ENCODE peak calls at places on chromosomes 6 and 20, in five cellular contexts. O is kidney epithelial cell; E is testis; S is A549; H is CD8-positive, alpha-beta T cell. P is an unnamed sample.

GRCh38 chr20:54292186-54292585 is 84.3 kb downstream of the PFDN4 start:
- DNase-seq in O (no peak), E (no peak), S (no peak), H (no peak), P (no peak)

GRCh38 chr6:149861603-149862423 is 2.3 kb downstream of the LRP11 start:
- DNase-seq in O (no peak), E (no peak), S (no peak), H (no peak), P (no peak)

GRCh38 chr6:13554929-13555333 is 19.5 kb upstream of the SIRT5 start:
- DNase-seq in O (no peak), E (no peak), S (no peak), H (no peak), P (no peak)

GRCh38 chr6:71454083-71454482 is 165.5 kb downstream of the OGFRL1 start:
- DNase-seq in O (no peak), E (no peak), S (no peak), H (no peak), P (no peak)

GRCh38 chr6:106077170-106077569 is 9.0 kb upstream of the PRDM1 start:
- DNase-seq in O (no peak), E (no peak), S (no peak), H (no peak), P (no peak)

GRCh38 chr6:25171301-25171700 is 107.9 kb upstream of the CARMIL1 start:
- DNase-seq in O (no peak), E (no peak), S (no peak), H (no peak), P (no peak)

GRCh38 chr6:31640612-31641011 is 11.8 kb downstream of the BAG6 start:
- DNase-seq in O (no peak), E (no peak), S (no peak), H (no peak), P (no peak)

GRCh38 chr20:35561268-35561667 is 19.4 kb downstream of the ERGIC3 start:
- DNase-seq in O (peak; percentile 47), E (peak; percentile 40), S (peak; percentile 46), H (peak; percentile 24), P (no peak)

GRCh38 chr6:168099201-168100010 is 20.4 kb upstream of the FRMD1 start:
- DNase-seq in O (no peak), E (no peak), S (no peak), H (no peak), P (no peak)

GRCh38 chr20:44720617-44720993 is 5.4 kb downstream of the CCN5 start:
- DNase-seq in O (no peak), E (no peak), S (peak; percentile 97), H (no peak), P (no peak)

GRCh38 chr6:137492771-137493217 is 1.4 kb downstream of the OLIG3 start:
- DNase-seq in O (no peak), E (no peak), S (no peak), H (no peak), P (peak; percentile 31)

GRCh38 chr6:41429506-41430504 is 94.4 kb downstream of the NCR2 start:
- DNase-seq in O (no peak), E (no peak), S (no peak), H (no peak), P (no peak)

GRCh38 chr6:6951355-6951754 is 156.4 kb upstream of the RREB1 start:
- DNase-seq in O (no peak), E (no peak), S (no peak), H (no peak), P (no peak)

GRCh38 chr6:88302769-88303230 is 136.7 kb upstream of the CNR1 start:
- DNase-seq in O (no peak), E (no peak), S (no peak), H (no peak), P (no peak)

GRCh38 chr6:90411292-90411781 is 114.7 kb upstream of the BACH2 start:
- DNase-seq in O (no peak), E (no peak), S (peak; percentile 15), H (peak; percentile 31), P (peak; percentile 69)

GRCh38 chr6:26401987-26402658 is at the start of gene BTN3A1:
- DNase-seq in O (no peak), E (peak; percentile 72), S (peak; percentile 62), H (peak; percentile 62), P (peak; percentile 54)

GRCh38 chr6:28383235-28384142 is 16.1 kb downstream of the ZSCAN12 start:
- DNase-seq in O (peak; percentile 43), E (peak; percentile 94), S (peak; percentile 91), H (peak; percentile 35), P (peak; percentile 84)

GRCh38 chr6:20837189-20837588 is 302.9 kb downstream of the CDKAL1 start:
- DNase-seq in O (no peak), E (no peak), S (no peak), H (peak; percentile 7), P (no peak)

GRCh38 chr6:40054602-40055001 is 120.3 kb upstream of the MOCS1 start:
- DNase-seq in O (no peak), E (no peak), S (no peak), H (no peak), P (no peak)

GRCh38 chr6:134267917-134268361 is 50.0 kb downstream of the SGK1 start:
- DNase-seq in O (no peak), E (peak; percentile 83), S (no peak), H (no peak), P (no peak)

GRCh38 chr6:139159016-139159415 is 24.1 kb downstream of the HECA start:
- DNase-seq in O (no peak), E (no peak), S (no peak), H (no peak), P (no peak)

GRCh38 chr6:138455746-138456392 is 43.4 kb downstream of the NHSL1 start:
- DNase-seq in O (no peak), E (no peak), S (peak; percentile 2), H (no peak), P (peak; percentile 50)

GRCh38 chr20:61303675-61304074 is 51.6 kb downstream of the CDH4 start:
- DNase-seq in O (no peak), E (peak; percentile 21), S (no peak), H (no peak), P (no peak)

GRCh38 chr6:139490482-139490881 is 116.0 kb upstream of the CITED2 start:
- DNase-seq in O (no peak), E (peak; percentile 28), S (peak; percentile 7), H (peak; percentile 11), P (no peak)

GRCh38 chr6:31610891-31611425 is 4.1 kb upstream of the AIF1 start:
- DNase-seq in O (no peak), E (no peak), S (no peak), H (no peak), P (no peak)

GRCh38 chr6:70371454-70372105 is 41.7 kb upstream of the FAM135A start:
- DNase-seq in O (peak; percentile 31), E (no peak), S (peak; percentile 72), H (no peak), P (peak; percentile 36)

GRCh38 chr6:90194371-90194841 is 102.2 kb downstream of the BACH2 start:
- DNase-seq in O (no peak), E (no peak), S (no peak), H (peak; percentile 38), P (no peak)

GRCh38 chr6:31652925-31653724 is 664 bp upstream of the BAG6 start:
- DNase-seq in O (peak; percentile 55), E (peak; percentile 94), S (no peak), H (no peak), P (peak; percentile 92)

GRCh38 chr20:931401-931800 is 15.3 kb upstream of the ANGPT4 start:
- DNase-seq in O (no peak), E (no peak), S (peak; percentile 42), H (no peak), P (no peak)

GRCh38 chr20:56245761-56246160 is 2.8 kb upstream of the MC3R start:
- DNase-seq in O (no peak), E (no peak), S (no peak), H (no peak), P (no peak)

GRCh38 chr20:56244259-56244658 is 4.3 kb upstream of the MC3R start:
- DNase-seq in O (no peak), E (no peak), S (no peak), H (no peak), P (no peak)

GRCh38 chr20:56249244-56249955 is 868 bp downstream of the MC3R start:
- DNase-seq in O (no peak), E (peak; percentile 53), S (peak; percentile 37), H (no peak), P (peak; percentile 41)

GRCh38 chr20:56247954-56248782 is at the start of gene MC3R:
- DNase-seq in O (peak; percentile 2), E (peak; percentile 76), S (peak; percentile 63), H (peak; percentile 32), P (peak; percentile 55)
- TF ChIP-seq CTCF in O (peak; percentile 67), E (peak; percentile 37), S (peak; percentile 62), H (peak; percentile 34), P (peak; percentile 77)

GRCh38 chr6:129134535-129134934 is 251.6 kb downstream of the LAMA2 start:
- DNase-seq in O (no peak), E (peak; percentile 56), S (no peak), H (no peak), P (no peak)
- TF ChIP-seq CTCF in O (no peak), E (no peak), S (no peak), H (no peak), P (no peak)

DNA sequence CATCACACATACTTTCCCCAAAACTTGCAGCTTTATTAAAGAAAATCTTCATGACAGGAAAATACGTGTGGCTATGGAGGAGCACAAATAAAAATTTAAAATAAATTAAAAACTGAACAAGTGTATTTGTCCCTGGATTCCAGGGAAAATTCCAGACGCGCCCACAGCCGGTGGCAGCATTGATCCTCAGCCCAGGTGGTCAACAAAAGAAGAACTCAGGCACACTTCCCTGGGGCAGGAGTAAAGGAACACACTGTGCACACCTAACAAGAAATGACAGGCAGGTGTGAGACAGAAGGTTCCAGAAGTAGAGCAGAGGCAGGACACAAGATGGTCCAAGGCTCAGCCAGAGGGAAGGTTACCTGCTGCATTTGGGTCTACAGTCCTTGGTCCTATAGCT is 36.3 kb downstream of the FOXA2 start:
- DNase-seq in O (no peak), E (no peak), S (no peak), H (no peak), P (no peak)
- TF ChIP-seq CTCF in O (no peak), E (no peak), S (no peak), H (no peak), P (no peak)

GRCh38 chr6:44053760-44054556 is 73.3 kb downstream of the MRPL14 start:
- DNase-seq in O (no peak), E (no peak), S (no peak), H (no peak), P (no peak)

GRCh38 chr6:44050872-44051421 is 76.3 kb downstream of the MRPL14 start:
- DNase-seq in O (no peak), E (no peak), S (no peak), H (no peak), P (no peak)

GRCh38 chr6:44051516-44051915 is 75.7 kb downstream of the MRPL14 start:
- DNase-seq in O (peak; percentile 91), E (no peak), S (no peak), H (no peak), P (no peak)

GRCh38 chr6:44053106-44053756 is 74.0 kb downstream of the MRPL14 start:
- DNase-seq in O (no peak), E (no peak), S (no peak), H (no peak), P (no peak)

DNA sequence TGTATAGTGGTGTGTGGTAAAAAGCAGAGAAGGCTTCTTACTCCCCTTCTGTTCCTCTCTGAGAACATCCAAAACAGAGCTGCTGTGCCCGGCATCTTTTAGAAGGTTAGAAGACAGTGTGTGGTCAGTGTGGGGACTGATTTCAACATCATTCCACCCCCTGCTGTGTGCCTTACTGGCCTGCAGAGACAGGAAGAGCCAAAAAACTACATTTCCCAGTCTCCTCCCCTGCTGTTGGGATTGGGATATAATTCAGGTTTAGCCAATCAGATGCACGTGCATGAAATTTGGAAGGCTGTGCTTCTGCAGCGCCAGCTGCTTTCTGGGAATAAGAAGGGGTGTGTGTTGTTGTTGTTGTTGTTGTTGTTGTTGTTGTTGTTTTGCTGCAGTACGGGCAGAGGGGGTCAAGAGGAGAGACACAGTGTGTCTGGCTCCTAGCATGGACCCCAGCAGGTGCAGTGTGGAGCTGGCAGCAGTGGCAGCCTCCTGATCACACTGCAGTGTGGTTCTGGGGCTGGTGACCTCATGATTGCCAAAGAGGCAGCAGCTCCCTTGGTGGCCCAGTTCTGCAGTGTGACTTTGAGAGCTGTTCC is 74.7 kb downstream of the MRPL14 start:
- DNase-seq in O (no peak), E (no peak), S (peak; percentile 56), H (no peak), P (no peak)
- TF ChIP-seq CTCF in O (no peak), E (no peak), S (no peak), H (no peak), P (no peak)

P was measured in GM13976.